ENCODE peak calls at places on chromosomes 5 and 9, in four cellular contexts. B is glutamatergic neuron, K is RWPE2, D is RWPE1. Q is an unnamed sample.

GRCh38 chr9:37451628-37452027 is 13.6 kb downstream of the ZBTB5 start:
- DNase-seq in B (no peak), K (no peak), D (no peak), Q (no peak)

GRCh38 chr9:81758123-81758797 is 68.9 kb upstream of the TLE1 start:
- DNase-seq in B (no peak), K (no peak), D (no peak), Q (no peak)

GRCh38 chr5:80864109-80864508 is 96.1 kb upstream of the RASGRF2 start:
- DNase-seq in B (no peak), K (no peak), D (no peak), Q (no peak)

GRCh38 chr9:69085523-69086283 is 50.2 kb downstream of the FXN start:
- DNase-seq in B (no peak), K (no peak), D (no peak), Q (no peak)

GRCh38 chr5:61631438-61631941 is 299.4 kb downstream of the ZSWIM6 start:
- DNase-seq in B (no peak), K (no peak), D (no peak), Q (no peak)

GRCh38 chr5:96962540-96962991 is 26.7 kb downstream of the LNPEP start:
- DNase-seq in B (no peak), K (no peak), D (no peak), Q (no peak)

GRCh38 chr5:1923766-1924165 is 41.0 kb upstream of the IRX4 start:
- DNase-seq in B (no peak), K (no peak), D (no peak), Q (no peak)

GRCh38 chr5:42993516-42994284 is 46.4 kb downstream of the ANXA2R start:
- DNase-seq in B (no peak), K (no peak), D (no peak), Q (no peak)

GRCh38 chr5:15452030-15452429 is 48.0 kb upstream of the FBXL7 start:
- DNase-seq in B (no peak), K (no peak), D (no peak), Q (no peak)

GRCh38 chr5:138809391-138809790 is 56.2 kb downstream of the CTNNA1 start:
- DNase-seq in B (no peak), K (no peak), D (no peak), Q (no peak)

GRCh38 chr5:39452846-39453245 is 28.1 kb upstream of the DAB2 start:
- DNase-seq in B (no peak), K (no peak), D (no peak), Q (no peak)

GRCh38 chr9:22041329-22041728 is 32.2 kb upstream of the CDKN2B start:
- DNase-seq in B (no peak), K (no peak), D (no peak), Q (no peak)

GRCh38 chr9:127801955-127802575 is 617 bp upstream of the FPGS start:
- DNase-seq in B (no peak), K (no peak), D (no peak), Q (no peak)

GRCh38 chr9:127503947-127504886 is 52.9 kb downstream of the LRSAM1 start:
- DNase-seq in B (peak), K (no peak), D (peak), Q (peak)

GRCh38 chr5:141869514-141869913 is 8.7 kb downstream of the PCDH1 start:
- DNase-seq in B (no peak), K (peak), D (peak), Q (no peak)

GRCh38 chr5:107272954-107273353 is 397.8 kb downstream of the EFNA5 start:
- DNase-seq in B (no peak), K (no peak), D (no peak), Q (no peak)

GRCh38 chr9:89523948-89524347 is 26.0 kb upstream of the SEMA4D start:
- DNase-seq in B (no peak), K (no peak), D (no peak), Q (no peak)

GRCh38 chr5:147388171-147388977 is 121.5 kb downstream of the DPYSL3 start:
- DNase-seq in B (no peak), K (no peak), D (no peak), Q (no peak)

GRCh38 chr5:180600554-180601041 is 9.3 kb upstream of the SCGB3A1 start:
- DNase-seq in B (no peak), K (peak), D (no peak), Q (no peak)

GRCh38 chr9:125466356-125466855 is 204.8 kb downstream of the GAPVD1 start:
- DNase-seq in B (no peak), K (no peak), D (no peak), Q (no peak)

GRCh38 chr9:86041331-86041741 is 58.0 kb downstream of the GOLM1 start:
- DNase-seq in B (no peak), K (no peak), D (no peak), Q (no peak)

GRCh38 chr5:111775224-111775623 is 18.2 kb upstream of the NREP start:
- DNase-seq in B (no peak), K (no peak), D (no peak), Q (no peak)

GRCh38 chr9:95515272-95516113 is 1.3 kb downstream of the PTCH1 start:
- DNase-seq in B (peak), K (no peak), D (no peak), Q (peak)

GRCh38 chr5:124054564-124054963 is 542.6 kb downstream of the CSNK1G3 start:
- DNase-seq in B (no peak), K (no peak), D (no peak), Q (no peak)

GRCh38 chr9:72454871-72455471 is 66.4 kb upstream of the TMC1 start:
- DNase-seq in B (no peak), K (no peak), D (no peak), Q (no peak)

GRCh38 chr9:34171753-34172535 is 6.9 kb upstream of the UBAP1 start:
- DNase-seq in B (no peak), K (no peak), D (no peak), Q (no peak)

GRCh38 chr9:115590016-115590415 is 472.1 kb upstream of the TNC start:
- DNase-seq in B (no peak), K (no peak), D (peak), Q (no peak)

GRCh38 chr9:133733074-133733408 is 5.1 kb downstream of the SARDH start:
- DNase-seq in B (peak), K (peak), D (no peak), Q (no peak)

GRCh38 chr5:169300468-169301385 is at the start of gene SLIT3:
- DNase-seq in B (peak), K (peak), D (peak), Q (peak)

GRCh38 chr5:115770466-115770865 is 46.0 kb downstream of the CDO1 start:
- DNase-seq in B (no peak), K (no peak), D (no peak), Q (peak)

GRCh38 chr5:68070641-68071191 is 144.8 kb upstream of the PIK3R1 start:
- DNase-seq in B (no peak), K (no peak), D (no peak), Q (no peak)

GRCh38 chr5:179907570-179908324 is at the start of gene TBC1D9B:
- DNase-seq in B (peak), K (no peak), D (peak), Q (peak)

DNA sequence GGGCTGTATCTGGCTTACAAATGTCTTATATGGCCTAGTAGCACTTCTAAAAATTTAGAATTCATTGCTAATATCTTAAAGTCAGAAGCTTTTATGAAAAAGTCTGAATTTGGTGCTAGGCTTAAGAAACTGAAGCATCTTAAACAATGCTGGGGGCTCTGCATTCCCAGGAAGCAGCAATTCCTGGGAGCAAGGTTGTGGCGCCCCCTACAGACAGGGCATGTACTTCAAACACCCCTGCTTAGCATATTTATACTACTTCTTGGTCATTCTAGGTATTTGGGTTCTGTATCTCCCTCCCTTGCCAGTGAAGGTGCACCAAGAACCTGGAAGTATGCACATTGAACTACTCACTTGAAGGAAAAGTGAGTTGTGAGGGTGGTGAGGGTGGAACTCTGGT is 64.6 kb upstream of the GRIA1 start:
- DNase-seq in B (no peak), K (no peak), D (no peak), Q (peak)
- TF ChIP-seq CTCF in B (peak), K (peak), D (no peak), Q (peak)

GRCh38 chr5:133404724-133405123 is 207.6 kb downstream of the FSTL4 start:
- DNase-seq in B (no peak), K (no peak), D (no peak), Q (no peak)
- TF ChIP-seq CTCF in B (no peak), K (peak), D (no peak), Q (no peak)

DNA sequence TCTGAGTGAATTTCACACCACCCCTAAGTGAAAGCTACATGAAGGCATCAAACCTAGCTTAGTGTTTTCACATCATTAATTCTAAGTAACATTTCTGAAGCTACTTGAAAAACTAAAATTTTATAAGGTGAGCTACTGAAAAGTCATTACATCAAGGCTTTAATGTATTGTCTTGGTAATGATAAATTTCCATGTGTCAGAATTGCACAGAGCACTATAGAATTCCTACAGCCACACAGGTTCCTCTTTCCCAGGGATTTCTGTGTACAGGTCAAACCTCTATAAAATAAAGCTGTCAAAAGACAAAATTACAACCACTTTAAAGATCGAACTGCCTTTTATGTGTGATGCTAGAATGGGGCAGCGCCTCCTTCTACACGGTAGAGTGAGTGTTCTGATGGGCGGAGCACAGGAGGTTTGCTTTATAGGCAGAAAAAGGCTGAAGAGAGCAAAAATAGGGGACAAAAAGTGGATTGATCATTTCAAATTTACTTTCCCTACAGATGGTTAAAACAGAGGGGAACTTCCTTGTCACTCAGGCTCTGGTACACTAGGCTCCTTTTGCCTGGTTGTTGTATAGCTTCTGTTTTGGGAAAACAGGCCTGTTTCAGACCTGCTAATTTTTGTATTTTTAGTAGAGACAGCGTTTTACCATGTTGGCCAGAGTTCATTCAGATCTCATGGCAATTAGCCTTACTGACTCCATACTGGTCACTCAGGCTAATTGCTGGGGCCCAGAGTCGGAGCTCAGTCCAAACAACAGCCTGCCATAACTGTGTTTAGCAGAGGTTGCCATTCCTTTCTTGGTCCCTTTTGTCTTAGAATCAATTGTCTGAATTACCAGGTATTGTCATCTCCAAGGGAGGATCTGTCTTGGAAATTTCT is 102.5 kb upstream of the BASP1 start:
- DNase-seq in B (no peak), K (no peak), D (no peak), Q (no peak)
- TF ChIP-seq CTCF in B (no peak), K (no peak), D (no peak), Q (no peak)

GRCh38 chr5:139844472-139845145 is 49.0 kb downstream of the PSD2 start:
- DNase-seq in B (peak), K (no peak), D (peak), Q (peak)
- TF ChIP-seq CTCF in B (peak), K (peak), D (peak), Q (peak)

GRCh38 chr9:91764661-91765060 is 185.4 kb downstream of the ROR2 start:
- DNase-seq in B (no peak), K (no peak), D (no peak), Q (no peak)

GRCh38 chr9:91758491-91758981 is 191.5 kb downstream of the ROR2 start:
- DNase-seq in B (peak), K (no peak), D (peak), Q (peak)

GRCh38 chr9:91760906-91761305 is 189.1 kb downstream of the ROR2 start:
- DNase-seq in B (no peak), K (no peak), D (no peak), Q (no peak)

GRCh38 chr9:91757802-91758201 is 192.2 kb downstream of the ROR2 start:
- DNase-seq in B (no peak), K (no peak), D (no peak), Q (no peak)

GRCh38 chr9:91761362-91761761 is 188.7 kb downstream of the ROR2 start:
- DNase-seq in B (no peak), K (no peak), D (no peak), Q (no peak)
- TF ChIP-seq CTCF in B (no peak), K (no peak), D (no peak), Q (no peak)

GRCh38 chr5:53482717-53483638 is 2.5 kb downstream of the FST start:
- DNase-seq in B (peak), K (peak), D (peak), Q (peak)
- TF ChIP-seq CTCF in B (no peak), K (peak), D (peak), Q (no peak)

GRCh38 chr5:76074487-76074886 is 8.7 kb upstream of the SV2C start:
- DNase-seq in B (peak), K (no peak), D (no peak), Q (peak)
- TF ChIP-seq CTCF in B (peak), K (peak), D (no peak), Q (peak)

DNA sequence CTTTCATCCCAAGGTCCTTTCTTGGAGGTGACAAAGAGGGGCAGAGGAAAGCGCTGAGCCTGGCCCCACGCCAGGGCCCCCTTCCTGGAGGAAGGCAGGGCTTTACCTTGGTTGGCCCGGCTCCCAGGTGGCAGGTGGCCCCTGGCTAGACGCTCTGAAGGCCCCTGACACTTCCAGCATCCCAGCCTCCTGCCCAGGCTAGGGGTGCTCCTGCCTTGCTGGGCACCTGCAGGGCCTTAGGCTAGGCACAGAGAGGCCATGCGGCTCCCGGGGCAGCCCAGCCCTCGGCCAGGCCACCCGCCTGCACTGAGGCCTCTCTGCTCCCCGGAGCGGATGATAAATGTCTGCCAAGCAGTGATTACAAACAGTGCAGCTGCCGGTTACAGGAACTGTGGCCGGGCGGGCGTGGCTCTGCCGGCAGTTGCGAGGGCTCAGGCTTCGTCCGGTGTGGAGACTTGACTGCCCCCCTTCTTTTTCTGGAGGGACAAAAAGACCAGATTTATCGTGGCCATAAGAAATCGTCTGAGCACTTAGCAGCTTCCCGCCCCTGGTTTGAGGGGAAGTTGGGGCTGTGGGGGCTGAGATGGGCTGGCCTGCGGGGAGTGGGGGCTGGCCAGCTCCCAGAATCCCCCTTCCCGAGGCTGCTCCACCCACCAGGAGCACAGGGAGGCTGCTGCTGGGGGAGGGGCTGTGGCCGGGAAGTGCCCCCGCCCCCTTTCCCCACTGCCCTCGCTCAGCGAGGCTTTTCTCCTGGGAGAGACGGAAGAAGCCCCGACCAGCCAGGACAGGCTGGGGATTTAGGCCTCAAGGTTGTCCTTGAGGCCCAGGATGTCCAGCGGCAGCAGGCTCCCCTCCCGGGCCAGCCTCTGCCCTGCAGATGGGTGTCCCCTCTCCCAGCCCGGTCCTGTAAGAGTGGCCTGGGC is 31.6 kb upstream of the UBAC1 start:
- DNase-seq in B (peak), K (no peak), D (peak), Q (peak)
- TF ChIP-seq CTCF in B (no peak), K (no peak), D (no peak), Q (no peak)

GRCh38 chr5:10116594-10116993 is 133.1 kb downstream of the ATPSCKMT start:
- DNase-seq in B (no peak), K (no peak), D (no peak), Q (no peak)

GRCh38 chr5:10106806-10107205 is 142.9 kb downstream of the ATPSCKMT start:
- DNase-seq in B (no peak), K (no peak), D (no peak), Q (no peak)

GRCh38 chr5:10110228-10110627 is 139.5 kb downstream of the ATPSCKMT start:
- DNase-seq in B (no peak), K (no peak), D (no peak), Q (no peak)

GRCh38 chr5:10115669-10116068 is 134.0 kb downstream of the ATPSCKMT start:
- DNase-seq in B (no peak), K (no peak), D (no peak), Q (no peak)

DNA sequence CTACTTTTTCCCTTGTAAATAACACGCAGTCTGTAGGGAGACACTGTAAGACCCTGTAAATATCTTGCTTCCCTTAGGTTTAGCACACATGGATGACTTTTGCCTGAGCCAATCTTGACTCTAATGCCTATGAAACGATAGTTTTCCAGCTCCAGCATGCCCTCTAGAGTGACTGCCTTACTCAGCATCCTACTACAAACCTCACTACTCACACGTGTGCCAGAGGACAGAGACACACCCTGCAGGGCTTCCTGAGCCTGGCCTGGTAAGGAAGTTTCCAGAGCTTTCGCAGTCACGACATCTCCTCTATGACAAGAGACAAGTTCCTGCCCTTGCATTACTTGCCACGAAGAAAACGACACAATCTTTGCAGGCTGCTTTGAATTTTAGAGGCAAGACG is 138.1 kb downstream of the ATPSCKMT start:
- DNase-seq in B (peak), K (no peak), D (peak), Q (peak)
- TF ChIP-seq CTCF in B (peak), K (peak), D (no peak), Q (peak)

Q was measured in endothelial cell.